ENCODE peak calls at places on chromosome 2, in four cellular contexts. A is body of pancreas, U is breast epithelium, X is A549. D is an unnamed sample.

GRCh38 chr2:140929866-140930265 is 1201.0 kb downstream of the LRP1B start:
- DNase-seq in U (no peak), A (no peak), X (no peak), D (no peak)

GRCh38 chr2:205465791-205466190 is 216.5 kb upstream of the NRP2 start:
- DNase-seq in A (no peak), U (no peak), X (no peak), D (no peak)

GRCh38 chr2:23703583-23704385 is 223.1 kb downstream of the ATAD2B start:
- DNase-seq in X (no peak), U (no peak), A (no peak), D (no peak)

GRCh38 chr2:101625387-101625786 is 72.1 kb upstream of the MAP4K4 start:
- DNase-seq in X (no peak), A (no peak), U (no peak), D (no peak)

GRCh38 chr2:197229509-197230458 is 80.8 kb downstream of the ANKRD44 start:
- DNase-seq in A (no peak), X (no peak), U (no peak), D (no peak)

GRCh38 chr2:27241761-27242613 is 20.9 kb downstream of the SLC30A3 start:
- DNase-seq in U (no peak), X (no peak), A (no peak), D (no peak)

GRCh38 chr2:29336334-29336733 is 221.1 kb downstream of the CLIP4 start:
- DNase-seq in U (no peak), A (no peak), X (no peak), D (no peak)

GRCh38 chr2:184178229-184178628 is 420.1 kb upstream of the ZNF804A start:
- DNase-seq in X (no peak), A (no peak), U (no peak), D (no peak)

GRCh38 chr2:6943523-6943922 is 26.3 kb downstream of the RNF144A start:
- DNase-seq in A (no peak), X (no peak), U (no peak), D (no peak)

GRCh38 chr2:104849618-104850097 is 4.3 kb upstream of the POU3F3 start:
- DNase-seq in A (peak), U (no peak), X (no peak), D (no peak)

GRCh38 chr2:133607679-133608078 is 39.4 kb upstream of the NCKAP5 start:
- DNase-seq in U (no peak), A (no peak), X (no peak), D (no peak)

GRCh38 chr2:240810621-240811020 is 9.4 kb downstream of the KIF1A start:
- DNase-seq in X (no peak), U (no peak), A (peak), D (peak)

GRCh38 chr2:109126501-109126860 is 2.5 kb upstream of the SH3RF3 start:
- DNase-seq in X (no peak), A (no peak), U (no peak), D (no peak)

GRCh38 chr2:99688699-99689098 is 198.9 kb upstream of the REV1 start:
- DNase-seq in X (no peak), U (no peak), A (no peak), D (no peak)

GRCh38 chr2:167599228-167599627 is 648.2 kb downstream of the STK39 start:
- DNase-seq in A (no peak), X (no peak), U (no peak), D (no peak)

GRCh38 chr2:42693688-42694479 is 70.1 kb downstream of the OXER1 start:
- DNase-seq in A (no peak), U (no peak), X (no peak), D (no peak)

GRCh38 chr2:162297925-162298552 is 20.4 kb downstream of the IFIH1 start:
- DNase-seq in U (no peak), A (peak), X (peak), D (peak)

GRCh38 chr2:160317113-160318099 is 117.3 kb upstream of the ITGB6 start:
- DNase-seq in X (no peak), U (no peak), A (no peak), D (no peak)

GRCh38 chr2:233443511-233444183 is 89.4 kb downstream of the DGKD start:
- DNase-seq in U (peak), A (peak), X (peak), D (peak)

GRCh38 chr2:159243521-159243920 is 43.0 kb downstream of the WDSUB1 start:
- DNase-seq in X (no peak), A (no peak), U (no peak), D (no peak)

GRCh38 chr2:168482952-168483831 is 27.1 kb downstream of the CERS6 start:
- DNase-seq in X (no peak), A (no peak), U (no peak), D (no peak)

DNA sequence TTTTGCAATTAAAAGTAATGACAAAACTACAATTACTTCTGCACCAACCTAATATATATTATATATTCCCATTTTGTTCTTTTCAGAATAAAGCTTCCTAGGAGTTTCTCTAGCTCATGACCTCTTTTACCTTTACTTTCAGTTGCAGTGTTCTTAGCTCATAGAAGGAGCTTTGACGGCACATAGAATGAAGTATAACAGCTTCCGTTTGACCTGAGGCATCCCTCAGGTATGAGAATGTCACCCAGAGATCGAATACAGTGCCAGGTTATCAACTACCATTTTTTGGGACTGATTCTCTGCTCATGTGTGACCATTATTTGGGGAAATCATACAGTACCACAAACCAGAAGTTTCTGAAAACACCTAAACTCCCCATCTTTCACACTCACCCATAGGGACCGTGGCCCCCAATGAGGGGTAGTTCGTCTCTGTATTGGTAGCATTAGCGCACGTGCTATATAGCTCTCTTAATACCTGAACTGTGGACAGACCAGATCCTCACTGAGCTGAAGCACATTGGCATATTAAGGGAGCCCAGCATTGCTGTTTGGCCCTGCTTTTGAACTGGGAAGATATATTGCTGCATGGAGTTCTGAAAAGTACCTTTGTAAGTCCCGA is 123.0 kb downstream of the SPTBN1 start:
- DNase-seq in U (no peak), A (no peak), X (no peak), D (no peak)
- H3K4me3 ChIP-seq in U (no peak), A (no peak), X (peak), D (no peak)

DNA sequence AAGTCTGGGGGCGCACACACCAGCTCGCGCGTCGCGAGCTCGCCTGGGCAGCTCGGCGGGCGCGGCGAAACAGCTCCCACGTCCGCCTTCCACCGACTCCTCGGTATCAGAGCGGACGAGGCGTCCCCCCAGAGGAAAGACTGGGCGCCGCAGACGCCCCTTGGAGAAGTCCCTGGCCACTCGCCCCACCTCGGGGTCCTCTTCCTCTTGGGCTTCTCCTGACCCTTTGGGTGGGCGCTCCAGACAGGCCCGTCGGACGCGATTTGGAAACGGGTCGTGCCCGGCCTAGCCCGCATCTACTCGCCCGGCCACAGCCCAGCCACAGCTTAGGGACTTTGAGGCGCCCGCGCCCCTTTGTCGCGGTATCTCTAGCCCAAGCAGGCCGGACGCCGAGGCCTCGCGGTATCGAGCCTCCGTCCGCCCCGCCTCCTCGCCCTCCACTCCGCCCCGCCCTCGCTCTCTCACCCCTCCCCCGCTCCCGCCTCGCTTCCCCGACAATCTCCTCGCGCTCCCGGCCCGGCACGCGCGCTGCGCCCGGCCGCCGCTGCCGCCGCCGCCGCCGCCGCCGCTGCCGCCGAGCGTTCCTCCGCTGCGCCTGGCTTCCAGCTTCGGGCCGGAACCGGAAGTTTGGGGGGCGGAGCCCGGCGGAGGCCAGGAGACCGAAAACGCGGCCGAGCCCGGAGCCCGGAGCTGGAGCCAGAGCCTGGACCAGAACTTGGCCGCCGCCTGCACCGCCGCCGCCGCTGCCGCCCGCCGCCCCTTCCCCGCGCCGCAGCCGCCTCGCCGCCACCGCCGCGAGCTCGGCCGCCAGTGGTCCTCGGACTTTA is 752 bp upstream of the ACVR2A start:
- DNase-seq in U (peak), X (peak), A (peak), D (peak)
- TF ChIP-seq POLR2A in U (no peak), X (peak), A (peak), D (no peak)

GRCh38 chr2:215311625-215312394 is at the start of gene ATIC:
- DNase-seq in A (peak), X (peak), U (peak), D (peak)
- TF ChIP-seq CTCF in A (no peak), X (no peak), U (no peak), D (no peak)

DNA sequence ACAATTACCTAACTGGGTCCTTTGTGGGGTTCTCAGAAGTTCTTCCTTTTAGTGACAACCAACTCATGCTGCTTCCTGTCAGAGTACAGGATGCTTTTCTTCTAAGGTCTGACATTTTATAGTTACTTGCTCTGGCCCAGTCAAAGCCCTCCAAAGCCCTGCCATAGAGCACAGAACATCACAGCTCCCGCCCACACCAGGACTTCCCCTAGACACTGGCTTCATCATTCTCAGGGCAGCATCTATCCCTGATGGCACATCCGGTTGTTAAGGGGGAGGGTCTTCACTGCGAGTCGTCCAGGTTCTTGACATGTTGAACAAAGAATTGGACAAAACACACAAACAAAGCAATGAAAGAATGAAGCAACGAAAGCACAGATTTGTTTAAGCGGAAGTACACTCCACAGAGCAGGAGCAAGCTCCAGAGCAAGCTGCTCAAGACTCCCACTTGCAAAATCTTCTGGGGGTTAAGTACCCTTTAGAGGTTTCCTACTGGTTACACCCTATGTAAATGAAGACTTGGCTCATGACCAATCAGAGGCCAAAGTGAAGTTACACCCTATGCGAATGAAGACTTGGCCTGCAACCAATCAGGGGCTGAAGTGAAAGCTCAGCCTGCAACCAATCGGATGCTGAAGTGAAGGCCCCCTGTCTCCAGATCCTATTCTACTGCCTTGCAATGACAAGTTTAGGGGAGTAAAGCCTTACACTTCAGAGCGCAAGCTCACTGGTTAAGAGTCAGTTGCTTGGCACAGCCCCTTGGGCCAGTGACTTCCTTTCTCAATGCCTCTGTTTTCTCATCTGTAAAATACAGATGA is 79.0 kb downstream of the HDAC4 start:
- DNase-seq in U (peak), A (no peak), X (no peak), D (no peak)
- H3K4me3 ChIP-seq in U (no peak), A (no peak), X (no peak), D (no peak)

DNA sequence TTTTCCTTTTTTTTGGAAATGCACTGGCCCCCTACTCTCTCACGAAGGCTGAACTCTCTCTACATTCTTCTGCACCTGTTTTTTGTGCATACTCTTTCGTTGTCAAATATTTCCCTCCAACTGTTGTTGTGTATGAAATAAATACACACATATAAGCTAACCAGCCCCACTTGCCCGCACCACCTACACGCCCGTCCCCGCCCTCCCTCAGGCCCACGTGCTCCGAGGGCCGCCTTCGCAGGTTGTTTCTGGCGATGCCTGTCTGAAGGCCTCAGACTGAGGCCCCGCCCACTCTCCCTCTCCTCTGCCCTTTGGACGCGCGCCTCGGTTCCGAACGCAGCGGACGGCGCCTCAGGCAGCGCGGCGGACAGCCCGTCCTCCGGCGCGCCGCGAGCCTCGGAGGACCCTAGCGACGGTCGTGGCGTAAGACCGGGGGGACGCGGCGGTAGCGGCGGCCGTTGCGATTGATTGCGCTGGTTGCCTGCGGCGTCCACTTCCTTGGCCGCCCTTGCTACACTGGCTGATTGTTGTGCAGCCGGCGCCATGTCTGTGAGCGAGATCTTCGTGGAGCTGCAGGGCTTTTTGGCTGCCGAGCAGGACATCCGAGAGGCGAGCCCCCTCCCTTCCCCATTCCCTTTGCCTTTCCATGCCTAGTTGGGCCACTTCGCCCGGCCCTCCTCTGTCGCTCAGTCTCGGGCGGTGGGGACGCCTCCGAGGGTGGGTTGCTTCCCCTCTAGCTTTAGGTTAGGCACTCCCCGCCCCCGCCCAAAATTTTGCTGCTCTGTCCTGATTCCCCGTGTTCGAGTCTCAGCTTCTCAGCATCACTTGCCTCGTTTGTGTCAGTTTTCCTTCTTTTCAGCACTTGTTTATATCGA is at the start of gene TSN:
- DNase-seq in X (peak), U (peak), A (peak), D (peak)
- TF ChIP-seq POLR2A in X (peak), U (no peak), A (peak), D (no peak)

GRCh38 chr2:138267161-138267901 is 234.2 kb upstream of the SPOPL start:
- DNase-seq in A (no peak), X (no peak), U (no peak), D (no peak)
- TF ChIP-seq CTCF in A (no peak), X (no peak), U (no peak), D (no peak)

D was measured in lower leg skin.